ENCODE peak calls at places on chromosomes 4 and X, in seven cellular contexts. G is omental fat pad; T is HepG2; F is CD8-positive, alpha-beta T cell; S is cardiac muscle cell; K is stomach; R is choroid plexus epithelial cell. O is an unnamed sample.
A peak's percentile ranks its signal among the peaks of the same experiment; 100 is the strongest.

GRCh38 chr4:86522349-86522748 is 71.8 kb upstream of the PTPN13 start:
- DNase-seq in R (peak; percentile 40), G (no peak), F (no peak), S (no peak), K (no peak), T (no peak), O (no peak)

GRCh38 chr4:16116493-16116990 is 32.7 kb upstream of the PROM1 start:
- DNase-seq in G (no peak), F (no peak), K (no peak), T (peak; percentile 73), S (no peak), R (no peak), O (no peak)

GRCh38 chr4:6113641-6114040 is 86.7 kb downstream of the JAKMIP1 start:
- DNase-seq in T (no peak), G (no peak), S (no peak), R (no peak), K (peak; percentile 15), F (no peak), O (no peak)

GRCh38 chr4:48375651-48376291 is 34.4 kb downstream of the SLAIN2 start:
- DNase-seq in F (no peak), S (no peak), K (peak; percentile 31), R (peak; percentile 91), G (no peak), T (peak; percentile 58), O (no peak)

GRCh38 chr4:54254116-54254914 is 25.2 kb downstream of the PDGFRA start:
- DNase-seq in G (no peak), T (no peak), F (no peak), R (peak; percentile 23), K (no peak), S (no peak), O (no peak)

GRCh38 chr4:122826596-122827257 is at the start of gene FGF2:
- DNase-seq in F (no peak), K (peak; percentile 31), T (no peak), G (peak; percentile 49), S (peak; percentile 71), R (peak; percentile 56), O (peak; percentile 54)

GRCh38 chr4:55553442-55553841 is 6.7 kb upstream of the CLOCK start:
- DNase-seq in K (peak; percentile 32), T (peak; percentile 67), R (peak; percentile 60), F (no peak), G (peak; percentile 28), S (no peak), O (no peak)

GRCh38 chr4:184849184-184849583 is 23.4 kb upstream of the ACSL1 start:
- DNase-seq in G (no peak), S (no peak), R (no peak), T (no peak), K (no peak), F (no peak), O (no peak)

GRCh38 chrX:80879143-80879542 is 69.5 kb upstream of the BRWD3 start:
- DNase-seq in F (no peak), G (no peak), R (no peak), T (no peak), K (peak; percentile 55), S (peak; percentile 55), O (no peak)

GRCh38 chr4:76989391-76990061 is 40.0 kb downstream of the SEPTIN11 start:
- DNase-seq in R (no peak), G (no peak), F (peak; percentile 47), K (no peak), S (no peak), T (no peak), O (no peak)

GRCh38 chrX:115911967-115912366 is 258.6 kb upstream of the AGTR2 start:
- DNase-seq in S (no peak), R (no peak), G (no peak), T (no peak), K (no peak), F (no peak), O (no peak)

GRCh38 chrX:115913575-115913974 is 257.0 kb upstream of the AGTR2 start:
- DNase-seq in F (no peak), S (no peak), T (no peak), R (no peak), K (no peak), G (no peak), O (no peak)

GRCh38 chrX:115906881-115907280 is 263.7 kb upstream of the AGTR2 start:
- DNase-seq in R (no peak), S (no peak), G (no peak), K (no peak), F (no peak), T (no peak), O (no peak)

GRCh38 chrX:115909017-115909416 is 261.5 kb upstream of the AGTR2 start:
- DNase-seq in R (no peak), K (no peak), S (no peak), F (no peak), G (no peak), T (no peak), O (no peak)

DNA sequence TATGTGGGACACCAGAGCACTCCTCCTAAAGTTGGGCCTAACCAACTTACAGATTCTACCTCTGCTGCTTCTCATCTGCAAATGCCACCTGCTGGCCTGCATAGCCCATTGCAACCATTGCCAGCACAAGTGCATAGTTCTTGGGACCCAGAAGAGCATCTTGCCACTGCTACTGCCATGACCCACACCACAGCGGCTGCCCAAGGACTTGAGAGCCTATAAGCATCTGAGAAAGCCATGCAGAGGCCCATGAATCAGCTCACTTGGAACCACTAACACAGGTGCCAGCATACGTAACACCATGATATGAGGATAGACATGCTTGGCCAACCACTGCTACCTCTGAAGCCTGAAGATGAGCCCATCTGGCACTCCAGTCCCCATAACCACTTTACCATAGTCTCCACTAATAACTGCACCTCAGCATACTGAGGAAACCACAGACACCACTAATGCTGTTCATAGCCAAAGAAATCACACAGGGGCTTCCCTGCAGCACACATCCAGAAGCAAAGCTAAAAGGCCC is 258.1 kb upstream of the AGTR2 start:
- DNase-seq in S (no peak), R (peak; percentile 2), K (no peak), T (no peak), G (no peak), F (no peak), O (no peak)
- TF ChIP-seq CTCF in S (no peak), R (peak; percentile 30), K (no peak), T (peak; percentile 50), G (no peak), F (no peak), O (no peak)

GRCh38 chr4:101790521-101791188 is at the start of gene BANK1:
- DNase-seq in T (peak; percentile 1), S (peak; percentile 73), R (peak; percentile 49), G (no peak), K (peak; percentile 62), F (peak; percentile 3), O (peak; percentile 10)
- TF ChIP-seq CTCF in T (peak; percentile 69), S (peak; percentile 34), R (peak; percentile 29), G (no peak), K (no peak), F (no peak), O (peak; percentile 22)

DNA sequence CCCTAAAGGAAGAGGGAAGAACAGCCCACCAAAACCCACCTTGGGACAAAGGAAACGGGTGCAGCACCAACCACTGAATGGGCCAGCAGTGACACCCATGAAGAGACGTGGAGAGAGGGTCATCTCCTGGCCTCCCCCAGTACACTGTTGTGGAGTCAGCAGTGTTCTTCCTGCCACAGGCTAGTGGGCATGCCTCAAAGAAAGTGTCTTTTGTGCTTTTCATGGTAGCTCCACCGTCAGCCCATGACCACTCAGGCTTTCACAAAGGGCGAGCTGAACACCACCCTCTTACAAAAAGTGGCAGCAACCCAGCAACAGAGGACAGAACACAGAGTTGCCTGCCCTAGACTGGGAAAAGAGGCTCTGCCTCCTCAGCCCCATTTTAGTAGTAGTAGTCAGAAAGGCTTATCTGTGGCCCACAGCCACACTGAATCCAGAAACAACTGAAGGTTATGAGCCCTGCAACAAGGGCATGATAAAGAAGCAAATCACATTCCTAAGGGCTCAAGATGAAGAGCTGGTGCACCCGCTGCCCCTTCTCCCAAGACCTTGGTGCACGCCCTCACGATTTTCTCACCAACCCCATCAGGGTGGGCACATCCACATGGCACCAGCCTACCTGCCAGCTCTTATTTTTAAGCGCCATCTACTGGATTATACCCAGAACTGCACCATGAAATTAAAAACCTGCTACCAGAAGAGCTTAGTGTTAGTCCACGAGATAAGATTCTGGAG is 53.1 kb downstream of the RAB28 start:
- DNase-seq in S (no peak), R (no peak), T (no peak), K (no peak), G (no peak), F (no peak), O (no peak)
- TF ChIP-seq CTCF in S (peak; percentile 18), R (peak; percentile 43), T (peak; percentile 42), K (no peak), G (no peak), F (peak; percentile 14), O (no peak)

GRCh38 chr4:28690890-28691289 is 1830.2 kb downstream of the STIM2 start:
- DNase-seq in S (no peak), R (no peak), G (no peak), F (no peak), T (no peak), K (no peak), O (no peak)

GRCh38 chr4:28682872-28683271 is 1822.2 kb downstream of the STIM2 start:
- DNase-seq in S (no peak), F (no peak), T (no peak), G (no peak), K (no peak), R (no peak), O (no peak)

DNA sequence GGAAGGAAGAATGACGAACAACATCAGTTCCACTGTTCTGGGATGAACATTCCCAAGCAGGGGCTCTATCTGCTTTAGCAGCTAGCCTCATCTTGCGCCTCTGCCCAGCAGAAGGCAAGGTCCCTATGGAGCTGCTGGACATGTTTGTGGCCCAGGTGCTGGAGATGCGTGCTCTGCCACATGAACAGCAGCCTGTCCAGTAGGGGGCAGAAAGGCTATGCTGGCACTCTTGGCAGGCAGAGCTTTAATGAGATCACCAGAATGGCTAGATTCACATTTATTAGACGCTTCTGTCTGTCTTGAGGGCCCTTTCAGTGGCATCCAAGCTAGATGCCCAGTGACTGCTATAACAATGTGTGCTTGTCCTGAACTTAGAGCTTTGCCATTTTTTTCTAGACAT is 1826.0 kb downstream of the STIM2 start:
- DNase-seq in R (peak; percentile 69), F (no peak), G (no peak), S (peak; percentile 68), K (peak; percentile 32), T (peak; percentile 8), O (no peak)
- TF ChIP-seq CTCF in R (peak; percentile 82), F (no peak), G (no peak), S (peak; percentile 37), K (no peak), T (peak; percentile 22), O (no peak)